ENCODE peak calls at places on chromosomes 3 and 15, in seven cellular contexts. A is heart left ventricle; B is naive thymus-derived CD4-positive, alpha-beta T cell; I is sigmoid colon; U is colonic mucosa; H is CD4-positive, alpha-beta T cell; C is hepatocyte. T is an unnamed sample.
A peak's percentile ranks its signal among the peaks of the same experiment; 100 is the strongest.

GRCh38 chr3:192339214-192339613 is 388.1 kb downstream of the FGF12 start:
- DNase-seq in A (no peak), B (no peak), I (no peak), U (no peak), H (no peak), C (no peak), T (peak; percentile 7)

GRCh38 chr15:85010472-85011209 is 29.0 kb downstream of the PDE8A start:
- DNase-seq in A (no peak), B (no peak), I (no peak), U (no peak), H (no peak), C (peak; percentile 61), T (no peak)

GRCh38 chr3:99817047-99817436 is 620 bp upstream of the CMSS1 start:
- DNase-seq in A (no peak), B (no peak), I (peak; percentile 66), U (peak; percentile 24), H (no peak), C (no peak), T (no peak)

GRCh38 chr3:33426068-33426467 is 14.1 kb downstream of the UBP1 start:
- DNase-seq in A (no peak), B (no peak), I (no peak), U (no peak), H (no peak), C (no peak), T (no peak)

GRCh38 chr3:55518451-55518850 is 31.3 kb upstream of the WNT5A start:
- DNase-seq in A (no peak), B (no peak), I (no peak), U (no peak), H (no peak), C (no peak), T (no peak)

GRCh38 chr15:78565951-78566774 is 843 bp downstream of the CHRNA5 start:
- DNase-seq in A (no peak), B (peak; percentile 3), I (no peak), U (peak; percentile 44), H (no peak), C (peak; percentile 9), T (peak; percentile 14)

GRCh38 chr3:126541628-126542339 is 16.9 kb downstream of the C3orf22 start:
- DNase-seq in A (peak; percentile 26), B (no peak), I (peak; percentile 60), U (peak; percentile 5), H (no peak), C (no peak), T (peak; percentile 16)

GRCh38 chr3:141797167-141797773 is 34.1 kb downstream of the GRK7 start:
- DNase-seq in A (peak; percentile 85), B (peak; percentile 38), I (peak; percentile 69), U (peak; percentile 34), H (peak; percentile 27), C (peak; percentile 53), T (peak; percentile 37)

GRCh38 chr3:147462856-147463255 is 53.7 kb downstream of the ZIC1 start:
- DNase-seq in A (no peak), B (no peak), I (no peak), U (no peak), H (no peak), C (no peak), T (no peak)

GRCh38 chr15:48471073-48471472 is 139.8 kb downstream of the DUT start:
- DNase-seq in A (no peak), B (no peak), I (no peak), U (no peak), H (no peak), C (no peak), T (no peak)

GRCh38 chr15:48475600-48476395 is 144.6 kb downstream of the DUT start:
- DNase-seq in A (no peak), B (no peak), I (no peak), U (no peak), H (no peak), C (no peak), T (no peak)

GRCh38 chr15:48470096-48470495 is 138.9 kb downstream of the DUT start:
- DNase-seq in A (no peak), B (no peak), I (no peak), U (no peak), H (no peak), C (no peak), T (no peak)

GRCh38 chr15:48473667-48474066 is 142.4 kb downstream of the DUT start:
- DNase-seq in A (no peak), B (no peak), I (no peak), U (no peak), H (no peak), C (no peak), T (no peak)

DNA sequence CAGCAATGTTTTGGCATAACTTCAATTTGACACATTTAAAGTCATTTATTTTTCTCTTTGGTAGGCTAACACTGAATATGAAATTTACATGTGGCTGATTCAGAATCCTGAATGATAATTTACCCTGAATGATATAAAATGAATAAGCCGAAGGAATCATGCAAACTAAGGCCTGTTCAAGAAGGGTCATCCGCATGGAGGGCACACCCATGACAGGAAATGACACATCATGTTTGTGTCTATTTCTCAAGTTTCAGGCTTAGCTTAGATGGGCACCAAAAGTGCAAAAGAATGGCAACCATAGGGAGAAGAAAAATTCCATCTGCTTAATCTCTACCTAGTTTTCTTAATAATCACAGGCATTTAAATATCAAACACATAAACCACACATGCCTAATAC is 141.5 kb downstream of the DUT start:
- DNase-seq in A (no peak), B (no peak), I (no peak), U (no peak), H (no peak), C (no peak), T (no peak)
- H3K27ac ChIP-seq in A (no peak overlapping the region), B (no peak overlapping the region), I (no peak overlapping the region), U (no peak overlapping the region), H (no peak overlapping the region), C (no peak overlapping the region), T (no peak overlapping the region)

DNA sequence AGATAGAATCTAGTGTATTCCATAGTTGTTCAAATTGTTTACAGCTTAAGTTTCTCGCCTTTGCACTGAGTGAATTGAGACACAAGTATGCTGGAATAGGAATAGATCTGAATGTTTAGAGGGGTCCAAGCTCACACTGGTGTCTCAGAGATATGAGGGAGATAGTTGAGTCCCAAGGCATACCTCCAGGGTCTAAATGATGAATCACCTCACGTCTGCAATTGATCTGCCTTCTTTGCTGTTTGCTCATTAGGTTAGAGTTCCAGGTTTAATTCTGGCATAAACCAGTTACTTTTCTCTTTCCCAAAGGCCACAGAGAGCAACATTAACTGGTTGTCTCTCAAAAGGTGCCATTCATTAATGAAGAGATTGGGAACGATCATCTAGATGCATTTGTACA is 106.3 kb upstream of the MME start:
- DNase-seq in A (no peak), B (no peak), I (no peak), U (no peak), H (no peak), C (no peak), T (no peak)
- H3K27ac ChIP-seq in A (no peak overlapping the region), B (no peak overlapping the region), I (no peak overlapping the region), U (no peak overlapping the region), H (no peak overlapping the region), C (no peak overlapping the region), T (no peak overlapping the region)

DNA sequence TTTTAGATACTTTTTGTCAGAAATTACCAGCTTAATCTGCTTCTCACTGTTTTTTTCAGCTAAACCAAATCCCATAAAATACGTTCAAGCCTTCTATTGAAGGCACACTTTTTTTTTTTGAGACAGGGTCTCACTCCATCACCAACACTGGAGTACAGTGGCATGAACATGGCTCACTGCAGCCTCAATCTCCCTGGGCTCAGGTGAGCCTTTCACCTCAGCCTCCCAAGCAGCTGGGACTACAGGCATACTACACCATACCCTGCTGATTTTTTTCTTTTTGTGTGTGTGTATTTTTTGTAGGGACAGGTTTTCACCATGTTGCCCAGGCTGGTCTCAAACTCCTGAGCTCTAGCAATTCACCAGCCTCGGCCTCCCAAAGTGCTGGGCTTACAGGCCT is 3.7 kb downstream of the RAF1 start:
- DNase-seq in A (no peak), B (no peak), I (no peak), U (no peak), H (no peak), C (no peak), T (no peak)
- H3K27ac ChIP-seq in A (peak overlapping the region; percentile 7), B (no peak overlapping the region), I (no peak overlapping the region), U (no peak overlapping the region), H (no peak overlapping the region), C (peak overlapping the region; percentile 80), T (peak overlapping the region; percentile 74)

GRCh38 chr3:8524249-8524648 is 22.6 kb downstream of the LMCD1 start:
- DNase-seq in A (no peak), B (no peak), I (no peak), U (no peak), H (no peak), C (no peak), T (no peak)

GRCh38 chr3:8524656-8525399 is 23.2 kb downstream of the LMCD1 start:
- DNase-seq in A (no peak), B (no peak), I (no peak), U (no peak), H (no peak), C (no peak), T (no peak)

GRCh38 chr3:8525893-8526292 is 24.3 kb downstream of the LMCD1 start:
- DNase-seq in A (no peak), B (no peak), I (no peak), U (no peak), H (no peak), C (no peak), T (no peak)

GRCh38 chr3:8520816-8521415 is 19.3 kb downstream of the LMCD1 start:
- DNase-seq in A (no peak), B (no peak), I (no peak), U (no peak), H (no peak), C (no peak), T (no peak)

GRCh38 chr3:8523041-8523440 is 21.4 kb downstream of the LMCD1 start:
- DNase-seq in A (no peak), B (no peak), I (no peak), U (no peak), H (no peak), C (no peak), T (no peak)
- H3K27ac ChIP-seq in A (no peak overlapping the region), B (no peak overlapping the region), I (no peak overlapping the region), U (no peak overlapping the region), H (no peak overlapping the region), C (peak overlapping the region; percentile 63), T (no peak overlapping the region)

GRCh38 chr3:73622135-73622534 is 2.6 kb downstream of the PDZRN3 start:
- DNase-seq in A (peak; percentile 90), B (no peak), I (peak; percentile 95), U (peak; percentile 49), H (no peak), C (peak; percentile 77), T (peak; percentile 85)

GRCh38 chr3:73623996-73624362 is 762 bp downstream of the PDZRN3 start:
- DNase-seq in A (peak; percentile 72), B (no peak), I (peak; percentile 77), U (peak; percentile 35), H (no peak), C (peak; percentile 83), T (peak; percentile 83)

GRCh38 chr3:73623316-73623715 is 1.4 kb downstream of the PDZRN3 start:
- DNase-seq in A (peak; percentile 75), B (no peak), I (no peak), U (no peak), H (no peak), C (no peak), T (peak; percentile 34)

GRCh38 chr3:73624363-73625123 is at the start of gene PDZRN3:
- DNase-seq in A (peak; percentile 68), B (no peak), I (peak; percentile 85), U (peak; percentile 84), H (no peak), C (peak; percentile 80), T (peak; percentile 82)

GRCh38 chr3:73625124-73625665 is 454 bp upstream of the PDZRN3 start:
- DNase-seq in A (peak; percentile 75), B (no peak), I (no peak), U (peak; percentile 34), H (no peak), C (peak; percentile 67), T (peak; percentile 83)
- H3K27ac ChIP-seq in A (peak overlapping the region; percentile 75), B (no peak overlapping the region), I (peak overlapping the region; percentile 96), U (peak overlapping the region; percentile 56), H (no peak overlapping the region), C (peak overlapping the region; percentile 83), T (peak overlapping the region; percentile 85)

GRCh38 chr15:66184936-66185790 is 68.4 kb downstream of the MEGF11 start:
- DNase-seq in A (no peak), B (no peak), I (no peak), U (no peak), H (no peak), C (no peak), T (peak; percentile 62)
- H3K27ac ChIP-seq in A (no peak overlapping the region), B (no peak overlapping the region), I (no peak overlapping the region), U (no peak overlapping the region), H (no peak overlapping the region), C (no peak overlapping the region), T (no peak overlapping the region)

T was measured in cardiac muscle cell.